ENCODE peak calls at places on chromosomes 4 and X, in ten cellular contexts. Y is SK-N-SH, G is tibial nerve, H is A549, W is sigmoid colon, E is transverse colon, K is HepG2, A is esophagus muscularis mucosa, P is upper lobe of left lung, Q is K562. X is an unnamed sample.

GRCh38 chr4:118224239-118224829 is 128.5 kb downstream of the PRSS12 start:
- DNase-seq in W (no peak), K (peak; percentile 43), A (no peak), E (no peak), Q (peak; percentile 20), H (peak; percentile 2), G (no peak), Y (peak; percentile 30), P (no peak), X (no peak)

GRCh38 chr4:150771374-150771773 is 189.4 kb downstream of the MAB21L2 start:
- DNase-seq in H (no peak), W (no peak), P (no peak), K (no peak), E (no peak), Y (no peak), Q (peak; percentile 10), A (no peak), G (no peak), X (no peak)

GRCh38 chr4:112082954-112083586 is 62.2 kb upstream of the FAM241A start:
- DNase-seq in G (no peak), H (peak; percentile 65), Y (no peak), E (no peak), A (no peak), Q (no peak), P (no peak), K (peak; percentile 86), W (no peak), X (no peak)

GRCh38 chrX:147917700-147918694 is 6.3 kb downstream of the FMR1 start:
- DNase-seq in A (no peak), H (no peak), P (no peak), W (no peak), E (no peak), G (no peak), Y (no peak), Q (no peak), K (no peak), X (no peak)

GRCh38 chrX:16589211-16589610 is 60.7 kb upstream of the S100G start:
- DNase-seq in H (no peak), A (no peak), Q (no peak), K (no peak), P (no peak), Y (no peak), E (no peak), W (no peak), G (no peak), X (no peak)

GRCh38 chr4:150906987-150907633 is 108.0 kb downstream of the LRBA start:
- DNase-seq in E (no peak), A (no peak), K (no peak), Q (no peak), P (no peak), G (no peak), W (no peak), H (no peak), Y (no peak), X (no peak)

GRCh38 chr4:37985730-37986275 is 25.6 kb downstream of the PTTG2 start:
- DNase-seq in H (no peak), K (no peak), E (no peak), W (no peak), Q (no peak), Y (no peak), G (no peak), P (no peak), A (no peak), X (no peak)

GRCh38 chr4:54542540-54543041 is 115.2 kb upstream of the KIT start:
- DNase-seq in Y (no peak), G (no peak), E (no peak), A (no peak), H (no peak), W (no peak), K (no peak), Q (peak; percentile 76), P (no peak), X (no peak)

GRCh38 chr4:118904418-118904817 is 15.8 kb downstream of the SYNPO2 start:
- DNase-seq in P (no peak), K (no peak), Q (no peak), E (no peak), Y (no peak), W (no peak), A (no peak), G (no peak), H (no peak), X (peak; percentile 70)

GRCh38 chr4:155526452-155527169 is 140.0 kb upstream of the GUCY1A1 start:
- DNase-seq in Y (no peak), A (no peak), W (no peak), K (no peak), G (no peak), E (no peak), P (no peak), Q (no peak), H (no peak), X (no peak)

GRCh38 chr4:95256108-95256835 is 292.5 kb downstream of the UNC5C start:
- DNase-seq in A (no peak), W (no peak), E (no peak), K (no peak), H (no peak), P (no peak), G (no peak), Y (no peak), Q (no peak), X (no peak)

GRCh38 chrX:129931411-129932136 is 25.6 kb downstream of the UTP14A start:
- DNase-seq in P (peak; percentile 94), E (peak; percentile 93), G (peak; percentile 78), K (peak; percentile 62), W (peak; percentile 97), A (peak; percentile 97), Q (peak; percentile 92), H (peak; percentile 95), Y (peak; percentile 86), X (peak; percentile 92)

GRCh38 chrX:129932137-129932791 is 26.3 kb downstream of the UTP14A start:
- DNase-seq in K (peak; percentile 62), E (peak; percentile 92), G (peak; percentile 81), W (peak; percentile 97), H (peak; percentile 80), P (peak; percentile 97), Y (peak; percentile 94), A (peak; percentile 98), Q (peak; percentile 92), X (peak; percentile 86)

GRCh38 chrX:129934461-129934860 is 28.5 kb downstream of the UTP14A start:
- DNase-seq in A (no peak), G (no peak), K (no peak), Q (no peak), W (no peak), E (no peak), Y (no peak), H (no peak), P (no peak), X (no peak)

GRCh38 chrX:129933700-129934099 is 27.7 kb downstream of the UTP14A start:
- DNase-seq in Q (no peak), G (no peak), H (no peak), Y (no peak), K (no peak), W (no peak), E (no peak), P (no peak), A (no peak), X (no peak)

DNA sequence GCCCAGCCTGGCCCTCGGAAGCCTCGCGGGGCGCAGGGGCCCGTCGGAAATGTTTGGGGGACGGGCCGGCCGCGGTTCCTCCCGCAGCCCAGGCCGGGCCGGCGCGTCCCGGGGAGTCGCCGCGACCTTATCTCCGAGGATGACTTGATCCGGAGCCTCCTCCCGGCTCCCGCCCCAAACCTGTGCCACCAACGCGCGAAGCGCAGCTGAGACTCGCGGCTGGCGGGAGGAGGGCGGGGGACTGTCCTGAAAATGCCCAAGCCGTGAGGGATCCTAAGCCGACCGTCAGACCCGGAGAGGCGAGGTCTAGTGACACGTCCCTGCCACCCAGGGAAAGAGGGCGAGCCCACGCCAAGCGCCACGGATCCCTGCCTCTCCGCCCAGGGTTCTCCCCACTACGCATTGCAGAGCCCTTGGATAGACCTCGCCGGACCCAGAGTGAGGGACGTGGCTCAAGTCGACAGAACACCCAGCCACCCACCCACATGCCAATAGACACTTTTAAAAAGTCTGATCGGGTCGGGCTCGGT is 26.9 kb downstream of the UTP14A start:
- DNase-seq in Y (no peak), K (no peak), E (peak; percentile 26), W (peak; percentile 71), H (peak; percentile 38), G (no peak), Q (peak; percentile 63), P (no peak), A (no peak), X (peak; percentile 55)
- TF ChIP-seq EP300 in Y (no peak), K (no peak), E (no peak), W (no peak), H (no peak), G (no peak), Q (no peak), P (no peak), A (no peak), X (no peak)

DNA sequence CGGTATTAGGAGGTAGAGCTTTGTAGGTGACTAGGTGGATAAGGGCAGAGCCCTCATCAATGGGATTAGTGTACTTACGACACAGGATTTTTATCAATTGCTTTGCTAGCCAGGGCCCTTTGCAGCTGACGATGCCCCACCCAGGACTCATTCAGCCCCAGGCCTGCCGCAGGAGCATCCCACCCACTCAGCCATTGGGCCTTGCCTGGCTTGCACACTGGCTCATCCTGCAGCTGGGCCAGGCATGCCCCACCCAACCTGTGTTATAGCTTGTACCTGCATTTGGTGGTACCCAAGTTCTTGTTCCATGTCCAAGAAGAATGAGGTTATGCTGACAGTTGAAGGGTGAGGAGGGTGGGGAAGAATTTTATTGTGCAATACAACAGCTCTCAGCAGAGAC is 317.5 kb downstream of the PPARGC1A start:
- DNase-seq in P (peak; percentile 15), H (no peak), W (no peak), K (no peak), E (no peak), G (no peak), Y (no peak), A (no peak), Q (no peak), X (no peak)
- H3K4me1 ChIP-seq in P (no peaks in the 10 kb centered on the region), H (no peaks in the 10 kb centered on the region), W (no peaks in the 10 kb centered on the region), K (no peaks in the 10 kb centered on the region), E (no peaks in the 10 kb centered on the region), G (no peaks in the 10 kb centered on the region), Y (no peaks in the 10 kb centered on the region), A (no peaks in the 10 kb centered on the region), Q (no peaks in the 10 kb centered on the region), X (no peaks in the 10 kb centered on the region)

GRCh38 chrX:144849141-144849540 is 398.2 kb upstream of the SPANXN1 start:
- DNase-seq in G (no peak), P (no peak), H (no peak), Y (no peak), E (no peak), K (no peak), W (no peak), Q (no peak), A (no peak), X (no peak)
- H3K9me3 ChIP-seq in G (no peaks in the 10 kb centered on the region), P (no peaks in the 10 kb centered on the region), H (no peaks in the 10 kb centered on the region), Y (no peaks in the 10 kb centered on the region), E (no peaks in the 10 kb centered on the region), K (peaks cover 47% of the 10 kb centered on the region), W (no peaks in the 10 kb centered on the region), Q (no peaks in the 10 kb centered on the region), A (no peaks in the 10 kb centered on the region), X (no peaks in the 10 kb centered on the region)

GRCh38 chrX:151488677-151489076 is 74.8 kb upstream of the PASD1 start:
- DNase-seq in Q (peak; percentile 30), K (peak; percentile 3), H (peak; percentile 18), Y (peak; percentile 5), A (no peak), W (no peak), E (no peak), P (no peak), G (no peak), X (no peak)
- TF ChIP-seq EP300 in Q (no peak), K (no peak), H (no peak), Y (no peak), A (no peak), W (no peak), E (no peak), P (no peak), G (no peak), X (no peak)

X was measured in ovary.